ENCODE peak calls at places on chromosomes 7 and 10, in ten cellular contexts. One of them, this sample, is unnamed.
A peak's percentile ranks its signal among the peaks of the same experiment; 100 is the strongest.

GRCh38 chr7:81752318-81752714 is 17.5 kb downstream of the HGF start:
- DNase-seq in mesothelial cell of epicardium: no peak
- DNase-seq in sigmoid colon: no peak
- DNase-seq in heart left ventricle: no peak
- DNase-seq in fibroblast of mammary gland: no peak
- DNase-seq in BE2C: no peak
- DNase-seq in WERI-Rb-1: no peak
- DNase-seq in cardiac muscle cell: no peak
- DNase-seq in heart right ventricle: no peak
- DNase-seq in astrocyte of the cerebellum: no peak
- DNase-seq in this sample: no peak

GRCh38 chr7:116560021-116560970 is 35.5 kb downstream of the CAV1 start:
- DNase-seq in mesothelial cell of epicardium: no peak
- DNase-seq in sigmoid colon: peak; percentile 85
- DNase-seq in heart left ventricle: no peak
- DNase-seq in fibroblast of mammary gland: peak; percentile 56
- DNase-seq in BE2C: no peak
- DNase-seq in WERI-Rb-1: peak; percentile 69
- DNase-seq in cardiac muscle cell: no peak
- DNase-seq in heart right ventricle: peak; percentile 39
- DNase-seq in astrocyte of the cerebellum: no peak
- DNase-seq in this sample: no peak

GRCh38 chr7:81402227-81402626 is 367.6 kb downstream of the HGF start:
- DNase-seq in mesothelial cell of epicardium: no peak
- DNase-seq in sigmoid colon: no peak
- DNase-seq in heart left ventricle: no peak
- DNase-seq in fibroblast of mammary gland: no peak
- DNase-seq in BE2C: no peak
- DNase-seq in WERI-Rb-1: no peak
- DNase-seq in cardiac muscle cell: peak; percentile 44
- DNase-seq in heart right ventricle: no peak
- DNase-seq in astrocyte of the cerebellum: peak; percentile 32
- DNase-seq in this sample: no peak

GRCh38 chr10:14200645-14201534 is 129.8 kb downstream of the FRMD4A start:
- DNase-seq in mesothelial cell of epicardium: no peak
- DNase-seq in sigmoid colon: no peak
- DNase-seq in heart left ventricle: no peak
- DNase-seq in fibroblast of mammary gland: no peak
- DNase-seq in BE2C: peak; percentile 9
- DNase-seq in WERI-Rb-1: peak; percentile 28
- DNase-seq in cardiac muscle cell: peak; percentile 8
- DNase-seq in heart right ventricle: no peak
- DNase-seq in astrocyte of the cerebellum: no peak
- DNase-seq in this sample: no peak

GRCh38 chr10:1142596-1142995 is 86.4 kb downstream of the WDR37 start:
- DNase-seq in mesothelial cell of epicardium: no peak
- DNase-seq in sigmoid colon: no peak
- DNase-seq in heart left ventricle: no peak
- DNase-seq in fibroblast of mammary gland: no peak
- DNase-seq in BE2C: peak; percentile 28
- DNase-seq in WERI-Rb-1: no peak
- DNase-seq in cardiac muscle cell: no peak
- DNase-seq in heart right ventricle: no peak
- DNase-seq in astrocyte of the cerebellum: no peak
- DNase-seq in this sample: no peak

GRCh38 chr7:36568437-36568818 is 155.9 kb downstream of the AOAH start:
- DNase-seq in mesothelial cell of epicardium: no peak
- DNase-seq in sigmoid colon: no peak
- DNase-seq in heart left ventricle: no peak
- DNase-seq in fibroblast of mammary gland: no peak
- DNase-seq in BE2C: no peak
- DNase-seq in WERI-Rb-1: no peak
- DNase-seq in cardiac muscle cell: no peak
- DNase-seq in heart right ventricle: no peak
- DNase-seq in astrocyte of the cerebellum: no peak
- DNase-seq in this sample: no peak

GRCh38 chr10:46285966-46286620 is 704 bp upstream of the ANTXRL start:
- DNase-seq in mesothelial cell of epicardium: no peak
- DNase-seq in sigmoid colon: peak; percentile 56
- DNase-seq in heart left ventricle: no peak
- DNase-seq in fibroblast of mammary gland: no peak
- DNase-seq in BE2C: no peak
- DNase-seq in WERI-Rb-1: peak; percentile 2
- DNase-seq in cardiac muscle cell: no peak
- DNase-seq in heart right ventricle: no peak
- DNase-seq in astrocyte of the cerebellum: no peak
- DNase-seq in this sample: no peak

GRCh38 chr10:125060851-125061556 is 99.4 kb downstream of the CTBP2 start:
- DNase-seq in mesothelial cell of epicardium: peak; percentile 61
- DNase-seq in sigmoid colon: peak; percentile 93
- DNase-seq in heart left ventricle: peak; percentile 91
- DNase-seq in fibroblast of mammary gland: peak; percentile 78
- DNase-seq in BE2C: peak; percentile 81
- DNase-seq in WERI-Rb-1: peak; percentile 74
- DNase-seq in cardiac muscle cell: peak; percentile 81
- DNase-seq in heart right ventricle: peak; percentile 86
- DNase-seq in astrocyte of the cerebellum: peak; percentile 80
- DNase-seq in this sample: peak; percentile 56

GRCh38 chr10:114374141-114374791 is 30.0 kb downstream of the AFAP1L2 start:
- DNase-seq in mesothelial cell of epicardium: no peak
- DNase-seq in sigmoid colon: peak; percentile 91
- DNase-seq in heart left ventricle: peak; percentile 75
- DNase-seq in fibroblast of mammary gland: peak; percentile 34
- DNase-seq in BE2C: peak; percentile 64
- DNase-seq in WERI-Rb-1: no peak
- DNase-seq in cardiac muscle cell: peak; percentile 70
- DNase-seq in heart right ventricle: peak; percentile 73
- DNase-seq in astrocyte of the cerebellum: peak; percentile 62
- DNase-seq in this sample: no peak

GRCh38 chr10:34658934-34659333 is 156.2 kb downstream of the PARD3 start:
- DNase-seq in mesothelial cell of epicardium: no peak
- DNase-seq in sigmoid colon: no peak
- DNase-seq in heart left ventricle: no peak
- DNase-seq in fibroblast of mammary gland: no peak
- DNase-seq in BE2C: no peak
- DNase-seq in WERI-Rb-1: no peak
- DNase-seq in cardiac muscle cell: no peak
- DNase-seq in heart right ventricle: no peak
- DNase-seq in astrocyte of the cerebellum: no peak
- DNase-seq in this sample: no peak

DNA sequence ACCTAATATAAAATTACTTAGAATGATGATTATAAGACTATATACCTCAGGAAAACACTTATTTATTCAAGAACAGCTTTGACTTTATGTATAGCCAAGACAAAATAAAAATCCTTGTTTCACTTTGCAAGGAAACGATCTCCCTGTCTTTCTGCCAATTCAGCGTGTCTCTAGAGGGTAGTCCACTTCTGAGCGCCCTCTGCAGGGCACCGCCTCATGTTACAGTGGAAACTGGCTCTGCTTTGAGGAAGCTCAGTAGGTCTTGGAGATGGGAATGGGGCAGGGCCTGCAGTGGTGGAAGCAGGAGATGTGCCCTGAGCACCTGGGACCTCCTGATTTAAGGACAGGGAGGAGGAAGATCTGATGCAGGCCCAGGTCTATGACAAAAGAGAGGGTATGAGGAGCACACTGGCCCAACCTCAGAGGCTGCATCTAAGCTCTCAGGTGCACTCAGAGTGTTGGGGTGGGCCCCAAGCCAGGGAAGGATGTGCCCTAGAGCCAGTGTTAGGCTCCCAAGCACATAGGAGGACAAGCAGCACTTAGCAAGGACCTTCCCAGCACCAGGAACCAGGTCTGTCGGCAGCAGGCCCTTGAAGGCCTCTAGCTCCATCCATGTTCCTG is 481.0 kb downstream of the TNS3 start:
- DNase-seq in mesothelial cell of epicardium: no peak
- DNase-seq in sigmoid colon: no peak
- DNase-seq in heart left ventricle: no peak
- DNase-seq in fibroblast of mammary gland: peak; percentile 69
- DNase-seq in BE2C: peak; percentile 46
- DNase-seq in WERI-Rb-1: peak; percentile 67
- DNase-seq in cardiac muscle cell: peak; percentile 84
- DNase-seq in heart right ventricle: peak; percentile 37
- DNase-seq in astrocyte of the cerebellum: peak; percentile 3
- DNase-seq in this sample: no peak
- TF ChIP-seq CTCF in mesothelial cell of epicardium: no peak
- TF ChIP-seq CTCF in sigmoid colon: no peak
- TF ChIP-seq CTCF in heart left ventricle: peak; percentile 35
- TF ChIP-seq CTCF in fibroblast of mammary gland: peak; percentile 73
- TF ChIP-seq CTCF in BE2C: peak; percentile 68
- TF ChIP-seq CTCF in WERI-Rb-1: peak; percentile 84
- TF ChIP-seq CTCF in cardiac muscle cell: peak; percentile 85
- TF ChIP-seq CTCF in heart right ventricle: peak; percentile 54
- TF ChIP-seq CTCF in astrocyte of the cerebellum: peak; percentile 56
- TF ChIP-seq CTCF in this sample: no peak

DNA sequence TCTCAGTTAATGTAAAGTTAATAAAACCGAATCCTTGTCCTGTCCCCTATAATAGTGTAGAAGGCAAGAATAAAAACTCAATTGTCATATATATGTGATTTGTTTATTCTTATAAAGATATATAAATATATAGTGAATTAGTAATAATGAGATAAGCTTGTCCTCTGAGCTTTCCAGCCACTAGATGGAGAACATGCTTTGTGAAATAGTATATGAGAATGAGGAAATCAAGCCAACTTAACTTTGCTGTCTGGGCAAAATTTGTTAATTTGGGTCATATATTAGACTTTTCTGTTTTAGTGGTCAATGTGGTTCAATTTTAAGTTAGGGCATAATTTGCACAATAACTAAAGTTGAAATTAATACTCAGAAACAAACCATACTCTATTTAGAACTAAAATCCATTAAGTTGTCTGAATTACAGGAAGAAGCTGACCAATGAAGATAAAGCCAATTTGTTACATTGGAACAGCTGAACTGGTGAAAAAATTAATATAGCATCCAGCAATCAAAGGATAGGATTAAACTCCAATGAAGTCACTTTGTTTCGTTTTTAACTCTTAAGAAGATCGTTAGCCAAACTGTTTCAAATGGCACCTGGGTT is 595.0 kb downstream of the ARL4A start:
- DNase-seq in mesothelial cell of epicardium: no peak
- DNase-seq in sigmoid colon: no peak
- DNase-seq in heart left ventricle: no peak
- DNase-seq in fibroblast of mammary gland: peak; percentile 64
- DNase-seq in BE2C: no peak
- DNase-seq in WERI-Rb-1: no peak
- DNase-seq in cardiac muscle cell: peak; percentile 59
- DNase-seq in heart right ventricle: no peak
- DNase-seq in astrocyte of the cerebellum: peak; percentile 31
- DNase-seq in this sample: no peak
- TF ChIP-seq CTCF in mesothelial cell of epicardium: peak; percentile 42
- TF ChIP-seq CTCF in sigmoid colon: no peak
- TF ChIP-seq CTCF in heart left ventricle: no peak
- TF ChIP-seq CTCF in fibroblast of mammary gland: peak; percentile 58
- TF ChIP-seq CTCF in BE2C: peak; percentile 56
- TF ChIP-seq CTCF in WERI-Rb-1: peak; percentile 7
- TF ChIP-seq CTCF in cardiac muscle cell: peak; percentile 54
- TF ChIP-seq CTCF in heart right ventricle: peak; percentile 44
- TF ChIP-seq CTCF in astrocyte of the cerebellum: peak; percentile 61
- TF ChIP-seq CTCF in this sample: no peak

GRCh38 chr10:11285171-11285570 is 267.5 kb downstream of the CELF2 start:
- DNase-seq in mesothelial cell of epicardium: no peak
- DNase-seq in sigmoid colon: no peak
- DNase-seq in heart left ventricle: no peak
- DNase-seq in fibroblast of mammary gland: no peak
- DNase-seq in BE2C: no peak
- DNase-seq in WERI-Rb-1: no peak
- DNase-seq in cardiac muscle cell: no peak
- DNase-seq in heart right ventricle: no peak
- DNase-seq in astrocyte of the cerebellum: no peak
- DNase-seq in this sample: no peak
- TF ChIP-seq CTCF in mesothelial cell of epicardium: no peak
- TF ChIP-seq CTCF in sigmoid colon: no peak
- TF ChIP-seq CTCF in heart left ventricle: no peak
- TF ChIP-seq CTCF in fibroblast of mammary gland: no peak
- TF ChIP-seq CTCF in BE2C: no peak
- TF ChIP-seq CTCF in WERI-Rb-1: peak; percentile 19
- TF ChIP-seq CTCF in cardiac muscle cell: peak; percentile 7
- TF ChIP-seq CTCF in heart right ventricle: no peak
- TF ChIP-seq CTCF in astrocyte of the cerebellum: peak; percentile 3
- TF ChIP-seq CTCF in this sample: no peak

GRCh38 chr7:135710417-135711138 is 17.4 kb downstream of the SLC13A4 start:
- DNase-seq in mesothelial cell of epicardium: no peak
- DNase-seq in sigmoid colon: no peak
- DNase-seq in heart left ventricle: no peak
- DNase-seq in fibroblast of mammary gland: no peak
- DNase-seq in BE2C: no peak
- DNase-seq in WERI-Rb-1: no peak
- DNase-seq in cardiac muscle cell: no peak
- DNase-seq in heart right ventricle: no peak
- DNase-seq in astrocyte of the cerebellum: no peak
- DNase-seq in this sample: no peak

GRCh38 chr7:135714534-135715009 is 13.4 kb downstream of the SLC13A4 start:
- DNase-seq in mesothelial cell of epicardium: no peak
- DNase-seq in sigmoid colon: no peak
- DNase-seq in heart left ventricle: no peak
- DNase-seq in fibroblast of mammary gland: peak; percentile 78
- DNase-seq in BE2C: peak; percentile 41
- DNase-seq in WERI-Rb-1: no peak
- DNase-seq in cardiac muscle cell: peak; percentile 43
- DNase-seq in heart right ventricle: no peak
- DNase-seq in astrocyte of the cerebellum: no peak
- DNase-seq in this sample: no peak

GRCh38 chr7:135713836-135714470 is 14.0 kb downstream of the SLC13A4 start:
- DNase-seq in mesothelial cell of epicardium: no peak
- DNase-seq in sigmoid colon: no peak
- DNase-seq in heart left ventricle: no peak
- DNase-seq in fibroblast of mammary gland: peak; percentile 31
- DNase-seq in BE2C: no peak
- DNase-seq in WERI-Rb-1: no peak
- DNase-seq in cardiac muscle cell: no peak
- DNase-seq in heart right ventricle: no peak
- DNase-seq in astrocyte of the cerebellum: no peak
- DNase-seq in this sample: no peak

GRCh38 chr7:135712796-135713195 is 15.2 kb downstream of the SLC13A4 start:
- DNase-seq in mesothelial cell of epicardium: no peak
- DNase-seq in sigmoid colon: no peak
- DNase-seq in heart left ventricle: no peak
- DNase-seq in fibroblast of mammary gland: no peak
- DNase-seq in BE2C: no peak
- DNase-seq in WERI-Rb-1: no peak
- DNase-seq in cardiac muscle cell: peak; percentile 37
- DNase-seq in heart right ventricle: no peak
- DNase-seq in astrocyte of the cerebellum: no peak
- DNase-seq in this sample: no peak

GRCh38 chr7:135712182-135712782 is 15.7 kb downstream of the SLC13A4 start:
- DNase-seq in mesothelial cell of epicardium: no peak
- DNase-seq in sigmoid colon: no peak
- DNase-seq in heart left ventricle: no peak
- DNase-seq in fibroblast of mammary gland: no peak
- DNase-seq in BE2C: peak; percentile 50
- DNase-seq in WERI-Rb-1: peak; percentile 58
- DNase-seq in cardiac muscle cell: no peak
- DNase-seq in heart right ventricle: no peak
- DNase-seq in astrocyte of the cerebellum: no peak
- DNase-seq in this sample: no peak
- TF ChIP-seq CTCF in mesothelial cell of epicardium: no peak
- TF ChIP-seq CTCF in sigmoid colon: no peak
- TF ChIP-seq CTCF in heart left ventricle: no peak
- TF ChIP-seq CTCF in fibroblast of mammary gland: no peak
- TF ChIP-seq CTCF in BE2C: peak; percentile 17
- TF ChIP-seq CTCF in WERI-Rb-1: peak; percentile 30
- TF ChIP-seq CTCF in cardiac muscle cell: peak; percentile 8
- TF ChIP-seq CTCF in heart right ventricle: peak; percentile 16
- TF ChIP-seq CTCF in astrocyte of the cerebellum: peak; percentile 17
- TF ChIP-seq CTCF in this sample: no peak